ENCODE peak calls at places on chromosomes 4 and X, in six cellular contexts. One of them, this sample, is unnamed.

GRCh38 chr4:173318648-173319211 is 15.4 kb downstream of the HMGB2 start:
- DNase-seq in endothelial cell of umbilical vein: peak; percentile 67
- DNase-seq in hepatocyte: peak; percentile 26
- DNase-seq in GM23338: peak; percentile 35
- DNase-seq in GM12878: no peak
- DNase-seq in HCT116: peak; percentile 15
- DNase-seq in this sample: peak; percentile 51

GRCh38 chrX:17459008-17459407 is 84.0 kb downstream of the NHS start:
- DNase-seq in GM23338: no peak
- DNase-seq in GM12878: no peak
- DNase-seq in HCT116: no peak
- DNase-seq in hepatocyte: peak; percentile 20
- DNase-seq in endothelial cell of umbilical vein: no peak
- DNase-seq in this sample: no peak

GRCh38 chrX:21972721-21973120 is 32.2 kb downstream of the SMS start:
- DNase-seq in endothelial cell of umbilical vein: peak; percentile 32
- DNase-seq in hepatocyte: no peak
- DNase-seq in GM23338: peak; percentile 27
- DNase-seq in GM12878: no peak
- DNase-seq in HCT116: no peak
- DNase-seq in this sample: no peak

GRCh38 chr4:1823545-1823932 is 30.4 kb downstream of the FGFR3 start:
- DNase-seq in GM23338: no peak
- DNase-seq in GM12878: no peak
- DNase-seq in HCT116: no peak
- DNase-seq in endothelial cell of umbilical vein: no peak
- DNase-seq in hepatocyte: no peak
- DNase-seq in this sample: no peak

GRCh38 chr4:138595731-138596465 is 353.7 kb upstream of the SLC7A11 start:
- DNase-seq in endothelial cell of umbilical vein: peak; percentile 7
- DNase-seq in hepatocyte: no peak
- DNase-seq in HCT116: no peak
- DNase-seq in GM23338: no peak
- DNase-seq in GM12878: no peak
- DNase-seq in this sample: no peak

GRCh38 chr4:972651-973424 is 531 bp downstream of the DGKQ start:
- DNase-seq in hepatocyte: peak; percentile 57
- DNase-seq in GM12878: no peak
- DNase-seq in GM23338: peak; percentile 65
- DNase-seq in HCT116: no peak
- DNase-seq in endothelial cell of umbilical vein: peak; percentile 24
- DNase-seq in this sample: no peak

GRCh38 chr4:138297743-138298405 is 55.7 kb upstream of the SLC7A11 start:
- DNase-seq in hepatocyte: no peak
- DNase-seq in endothelial cell of umbilical vein: no peak
- DNase-seq in GM12878: no peak
- DNase-seq in GM23338: no peak
- DNase-seq in HCT116: no peak
- DNase-seq in this sample: no peak

GRCh38 chrX:107724653-107725052 is 50.9 kb downstream of the TSC22D3 start:
- DNase-seq in hepatocyte: no peak
- DNase-seq in GM23338: no peak
- DNase-seq in HCT116: no peak
- DNase-seq in GM12878: no peak
- DNase-seq in endothelial cell of umbilical vein: no peak
- DNase-seq in this sample: no peak

GRCh38 chr4:17494258-17494657 is 17.6 kb downstream of the QDPR start:
- DNase-seq in HCT116: no peak
- DNase-seq in GM23338: no peak
- DNase-seq in endothelial cell of umbilical vein: peak; percentile 46
- DNase-seq in GM12878: no peak
- DNase-seq in hepatocyte: peak; percentile 72
- DNase-seq in this sample: no peak

GRCh38 chrX:76172325-76172887 is 456 bp upstream of the PBDC1 start:
- DNase-seq in HCT116: no peak
- DNase-seq in hepatocyte: no peak
- DNase-seq in GM23338: no peak
- DNase-seq in endothelial cell of umbilical vein: no peak
- DNase-seq in GM12878: no peak
- DNase-seq in this sample: no peak

GRCh38 chr4:56803473-56803872 is 18.0 kb downstream of the SPINK2 start:
- DNase-seq in hepatocyte: peak; percentile 24
- DNase-seq in GM23338: no peak
- DNase-seq in HCT116: no peak
- DNase-seq in GM12878: peak; percentile 67
- DNase-seq in endothelial cell of umbilical vein: no peak
- DNase-seq in this sample: peak; percentile 75

GRCh38 chr4:36997727-36998126 is 246.8 kb upstream of the NWD2 start:
- DNase-seq in GM12878: no peak
- DNase-seq in HCT116: no peak
- DNase-seq in hepatocyte: no peak
- DNase-seq in GM23338: no peak
- DNase-seq in endothelial cell of umbilical vein: peak; percentile 51
- DNase-seq in this sample: no peak

GRCh38 chr4:75002381-75002780 is 69.5 kb downstream of the PARM1 start:
- DNase-seq in hepatocyte: no peak
- DNase-seq in HCT116: no peak
- DNase-seq in GM12878: no peak
- DNase-seq in endothelial cell of umbilical vein: no peak
- DNase-seq in GM23338: no peak
- DNase-seq in this sample: no peak

GRCh38 chr4:4673070-4673469 is 131.2 kb upstream of the STX18 start:
- DNase-seq in GM12878: no peak
- DNase-seq in hepatocyte: peak; percentile 32
- DNase-seq in GM23338: peak; percentile 99
- DNase-seq in endothelial cell of umbilical vein: peak; percentile 28
- DNase-seq in HCT116: peak; percentile 95
- DNase-seq in this sample: no peak

GRCh38 chrX:47802589-47802988 is 34.1 kb upstream of the ZNF81 start:
- DNase-seq in GM23338: no peak
- DNase-seq in endothelial cell of umbilical vein: no peak
- DNase-seq in hepatocyte: no peak
- DNase-seq in GM12878: no peak
- DNase-seq in HCT116: no peak
- DNase-seq in this sample: no peak

GRCh38 chr4:6618386-6619115 is 21.9 kb upstream of the MRFAP1 start:
- DNase-seq in GM23338: no peak
- DNase-seq in GM12878: no peak
- DNase-seq in hepatocyte: no peak
- DNase-seq in HCT116: no peak
- DNase-seq in endothelial cell of umbilical vein: no peak
- DNase-seq in this sample: no peak

GRCh38 chrX:46649421-46650260 is 76.1 kb downstream of the CHST7 start:
- DNase-seq in GM23338: peak; percentile 71
- DNase-seq in HCT116: no peak
- DNase-seq in hepatocyte: peak; percentile 11
- DNase-seq in GM12878: no peak
- DNase-seq in endothelial cell of umbilical vein: peak; percentile 56
- DNase-seq in this sample: peak; percentile 17

GRCh38 chr4:8864912-8865680 is 6.5 kb downstream of the HMX1 start:
- DNase-seq in endothelial cell of umbilical vein: no peak
- DNase-seq in hepatocyte: no peak
- DNase-seq in GM23338: no peak
- DNase-seq in GM12878: no peak
- DNase-seq in HCT116: no peak
- DNase-seq in this sample: no peak
- H4K20me1 ChIP-seq in endothelial cell of umbilical vein: no peaks in the 10 kb centered on the region
- H4K20me1 ChIP-seq in hepatocyte: no peaks in the 10 kb centered on the region
- H4K20me1 ChIP-seq in GM23338: peaks cover 21% of the 10 kb centered on the region
- H4K20me1 ChIP-seq in GM12878: no peaks in the 10 kb centered on the region
- H4K20me1 ChIP-seq in HCT116: no peaks in the 10 kb centered on the region
- H4K20me1 ChIP-seq in this sample: no peaks in the 10 kb centered on the region

DNA sequence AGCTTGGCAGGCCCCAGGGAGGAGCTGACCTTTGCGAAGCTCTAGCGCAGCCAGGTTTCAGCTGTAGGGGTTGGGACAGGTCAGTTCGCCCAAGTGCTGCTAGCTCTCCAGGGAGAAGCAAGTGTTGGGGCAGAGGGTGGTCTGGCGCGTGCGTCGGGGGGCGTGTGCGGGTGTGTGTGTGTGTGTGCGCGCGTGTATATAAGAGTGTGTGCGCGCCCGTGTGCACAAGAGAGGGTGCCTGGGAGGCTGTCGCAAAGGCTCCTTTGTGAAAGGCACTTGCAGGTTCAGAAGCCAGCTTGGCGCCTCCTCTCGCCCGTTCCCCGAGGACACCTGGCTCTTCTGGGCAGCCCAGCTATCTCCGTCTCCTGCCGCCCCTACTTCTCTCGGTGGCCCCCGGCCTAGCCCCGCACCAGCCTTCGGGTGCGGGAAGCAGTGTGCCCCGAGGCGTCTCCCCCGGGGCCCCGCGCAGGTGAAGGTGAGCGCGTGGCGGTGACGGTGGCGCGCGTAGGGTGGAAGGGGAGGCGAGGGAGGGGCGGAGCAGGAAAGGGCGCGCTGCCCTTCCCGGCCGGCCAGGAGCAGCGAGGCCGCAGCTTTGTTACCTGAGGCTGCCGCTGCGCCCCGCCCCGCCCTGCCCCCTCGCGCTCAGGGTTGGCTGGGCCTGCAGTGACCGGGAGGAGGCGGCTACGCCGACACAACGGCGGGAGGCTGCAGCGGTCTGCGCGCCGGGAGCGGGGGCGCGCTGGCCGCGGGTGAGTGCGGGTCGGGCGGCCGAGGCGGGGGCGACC is at the start of gene FHDC1:
- DNase-seq in HCT116: peak; percentile 29
- DNase-seq in GM23338: peak; percentile 93
- DNase-seq in endothelial cell of umbilical vein: no peak
- DNase-seq in hepatocyte: peak; percentile 89
- DNase-seq in GM12878: no peak
- DNase-seq in this sample: peak; percentile 84
- TF ChIP-seq EZH2 in HCT116: no peak
- TF ChIP-seq EZH2 in GM23338: no peak
- TF ChIP-seq EZH2 in endothelial cell of umbilical vein: no peak
- TF ChIP-seq EZH2 in hepatocyte: no peak
- TF ChIP-seq EZH2 in GM12878: no peak
- TF ChIP-seq EZH2 in this sample: no peak

GRCh38 chr4:84936123-84936522 is 30.4 kb downstream of the WDFY3 start:
- DNase-seq in hepatocyte: no peak
- DNase-seq in GM23338: no peak
- DNase-seq in HCT116: no peak
- DNase-seq in endothelial cell of umbilical vein: no peak
- DNase-seq in GM12878: no peak
- DNase-seq in this sample: no peak

GRCh38 chr4:84937381-84937977 is 29.0 kb downstream of the WDFY3 start:
- DNase-seq in endothelial cell of umbilical vein: peak; percentile 63
- DNase-seq in HCT116: no peak
- DNase-seq in GM23338: no peak
- DNase-seq in GM12878: no peak
- DNase-seq in hepatocyte: no peak
- DNase-seq in this sample: no peak

GRCh38 chr4:84940960-84941359 is 25.5 kb downstream of the WDFY3 start:
- DNase-seq in HCT116: no peak
- DNase-seq in GM23338: no peak
- DNase-seq in endothelial cell of umbilical vein: no peak
- DNase-seq in hepatocyte: no peak
- DNase-seq in GM12878: no peak
- DNase-seq in this sample: no peak

GRCh38 chr4:84939111-84939510 is 27.4 kb downstream of the WDFY3 start:
- DNase-seq in hepatocyte: no peak
- DNase-seq in HCT116: no peak
- DNase-seq in GM23338: no peak
- DNase-seq in endothelial cell of umbilical vein: no peak
- DNase-seq in GM12878: no peak
- DNase-seq in this sample: no peak

GRCh38 chr4:84938316-84938715 is 28.2 kb downstream of the WDFY3 start:
- DNase-seq in GM12878: no peak
- DNase-seq in hepatocyte: no peak
- DNase-seq in GM23338: no peak
- DNase-seq in endothelial cell of umbilical vein: peak; percentile 85
- DNase-seq in HCT116: no peak
- DNase-seq in this sample: no peak
- H3K27ac ChIP-seq in GM12878: no peak overlapping the region
- H3K27ac ChIP-seq in hepatocyte: no peak overlapping the region
- H3K27ac ChIP-seq in GM23338: no peak overlapping the region
- H3K27ac ChIP-seq in endothelial cell of umbilical vein: peak overlapping the region; percentile 53
- H3K27ac ChIP-seq in HCT116: no peak overlapping the region
- H3K27ac ChIP-seq in this sample: no peak overlapping the region

GRCh38 chr4:65773636-65774035 is 103.3 kb upstream of the EPHA5 start:
- DNase-seq in HCT116: no peak
- DNase-seq in hepatocyte: no peak
- DNase-seq in endothelial cell of umbilical vein: no peak
- DNase-seq in GM23338: no peak
- DNase-seq in GM12878: no peak
- DNase-seq in this sample: no peak
- H4K20me1 ChIP-seq in HCT116: no peaks in the 10 kb centered on the region
- H4K20me1 ChIP-seq in hepatocyte: no peaks in the 10 kb centered on the region
- H4K20me1 ChIP-seq in endothelial cell of umbilical vein: no peaks in the 10 kb centered on the region
- H4K20me1 ChIP-seq in GM23338: no peaks in the 10 kb centered on the region
- H4K20me1 ChIP-seq in GM12878: no peaks in the 10 kb centered on the region
- H4K20me1 ChIP-seq in this sample: no peaks in the 10 kb centered on the region

GRCh38 chr4:41883988-41884737 is 51.1 kb upstream of the TMEM33 start:
- DNase-seq in endothelial cell of umbilical vein: no peak
- DNase-seq in GM12878: no peak
- DNase-seq in GM23338: no peak
- DNase-seq in hepatocyte: no peak
- DNase-seq in HCT116: no peak
- DNase-seq in this sample: no peak

GRCh38 chr4:41880840-41881831 is 54.1 kb upstream of the TMEM33 start:
- DNase-seq in endothelial cell of umbilical vein: no peak
- DNase-seq in hepatocyte: no peak
- DNase-seq in HCT116: no peak
- DNase-seq in GM23338: peak; percentile 73
- DNase-seq in GM12878: no peak
- DNase-seq in this sample: no peak

GRCh38 chr4:41880022-41880837 is 55.0 kb upstream of the TMEM33 start:
- DNase-seq in endothelial cell of umbilical vein: no peak
- DNase-seq in GM23338: peak; percentile 42
- DNase-seq in HCT116: no peak
- DNase-seq in hepatocyte: no peak
- DNase-seq in GM12878: no peak
- DNase-seq in this sample: no peak

GRCh38 chr4:41881931-41882621 is 53.2 kb upstream of the TMEM33 start:
- DNase-seq in endothelial cell of umbilical vein: no peak
- DNase-seq in HCT116: no peak
- DNase-seq in GM23338: peak; percentile 71
- DNase-seq in hepatocyte: no peak
- DNase-seq in GM12878: no peak
- DNase-seq in this sample: peak; percentile 12

DNA sequence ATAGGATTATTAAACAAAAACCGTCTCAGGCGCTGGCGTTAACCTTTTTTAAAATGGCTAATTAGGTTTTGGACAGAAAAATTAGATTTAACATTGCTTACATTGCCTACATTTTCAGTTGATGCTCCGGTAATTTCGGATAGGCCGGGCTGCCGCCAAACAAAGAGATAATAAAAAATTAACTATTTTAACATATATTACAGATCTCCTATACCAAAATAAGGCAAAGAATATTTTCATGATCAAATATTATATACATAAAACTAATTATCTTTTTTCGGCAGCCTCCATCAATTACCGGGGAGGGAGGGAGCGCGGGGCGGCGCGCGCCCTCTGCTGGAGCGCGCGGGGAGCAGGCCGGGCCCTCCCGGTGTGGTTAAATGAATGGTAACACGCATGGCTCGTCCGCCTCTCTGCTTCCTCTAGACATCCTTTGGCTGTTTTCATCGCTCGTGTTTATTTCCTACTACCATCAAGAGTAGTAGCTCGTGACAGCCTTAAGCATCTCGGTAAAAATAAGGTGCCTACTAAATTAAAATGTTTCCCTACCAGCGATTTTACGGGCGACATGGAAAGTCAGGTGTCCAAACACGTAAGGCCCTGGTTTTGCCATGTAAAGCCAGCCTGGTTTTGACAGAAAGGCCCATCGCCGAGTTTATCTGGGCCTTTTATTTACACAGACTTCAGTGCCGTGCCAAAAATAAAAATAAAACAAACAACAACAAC is 52.4 kb upstream of the TMEM33 start:
- DNase-seq in hepatocyte: peak; percentile 54
- DNase-seq in GM12878: no peak
- DNase-seq in GM23338: peak; percentile 57
- DNase-seq in endothelial cell of umbilical vein: peak; percentile 35
- DNase-seq in HCT116: no peak
- DNase-seq in this sample: peak; percentile 44
- TF ChIP-seq EZH2 in hepatocyte: peak; percentile 73
- TF ChIP-seq EZH2 in GM12878: peak; percentile 99
- TF ChIP-seq EZH2 in GM23338: peak; percentile 90
- TF ChIP-seq EZH2 in endothelial cell of umbilical vein: no peak
- TF ChIP-seq EZH2 in HCT116: no peak
- TF ChIP-seq EZH2 in this sample: no peak